ENCODE peak calls at places on chromosome 7, in five cellular contexts. U, I, A, J and H are unnamed samples.

GRCh38 chr7:155965010-155965409 is 152.7 kb upstream of the SHH start:
- DNase-seq in U (peak), J (no peak), A (no peak), I (no peak), H (peak)

GRCh38 chr7:21945374-21946227 is at the start of gene CDCA7L:
- DNase-seq in J (no peak), A (peak), I (peak), U (peak), H (peak)

GRCh38 chr7:73329861-73330581 is 2.1 kb downstream of the FKBP6 start:
- DNase-seq in U (no peak), A (no peak), J (peak), I (no peak), H (no peak)

GRCh38 chr7:149759111-149759510 is 14.3 kb downstream of the ZNF467 start:
- DNase-seq in J (no peak), I (no peak), U (peak), A (no peak), H (no peak)

GRCh38 chr7:50628469-50629084 is 63.4 kb upstream of the DDC start:
- DNase-seq in I (no peak), J (no peak), A (no peak), U (no peak), H (peak)

GRCh38 chr7:158446706-158447105 is 140.9 kb downstream of the PTPRN2 start:
- DNase-seq in J (no peak), U (no peak), I (no peak), A (no peak), H (peak)

GRCh38 chr7:26853788-26854393 is 10.5 kb downstream of the SKAP2 start:
- DNase-seq in U (no peak), I (no peak), A (no peak), J (no peak), H (no peak)

GRCh38 chr7:114243019-114243507 is 171.6 kb upstream of the FOXP2 start:
- DNase-seq in U (no peak), J (no peak), I (no peak), A (no peak), H (no peak)

GRCh38 chr7:149007615-149008014 is 20.7 kb downstream of the PDIA4 start:
- DNase-seq in I (no peak), U (peak), J (no peak), A (no peak), H (no peak)

GRCh38 chr7:138477581-138477980 is 17.5 kb downstream of the TRIM24 start:
- DNase-seq in A (no peak), J (no peak), I (no peak), U (no peak), H (no peak)

GRCh38 chr7:131328387-131329175 is 905 bp downstream of the MKLN1 start:
- DNase-seq in U (no peak), J (no peak), A (no peak), I (no peak), H (no peak)

GRCh38 chr7:25720427-25720826 is 431.6 kb upstream of the NFE2L3 start:
- DNase-seq in U (no peak), A (no peak), I (no peak), J (no peak), H (no peak)

GRCh38 chr7:117019786-117020604 is 66.7 kb downstream of the ST7 start:
- DNase-seq in A (no peak), J (peak), I (peak), U (peak), H (peak)

GRCh38 chr7:130875265-130875741 is 141.3 kb upstream of the KLF14 start:
- DNase-seq in U (peak), A (no peak), J (no peak), I (peak), H (peak)

GRCh38 chr7:102306916-102307677 is 20.4 kb downstream of the SH2B2 start:
- DNase-seq in A (no peak), I (peak), J (peak), U (peak), H (peak)

GRCh38 chr7:66013938-66014337 is 31.9 kb upstream of the GUSB start:
- DNase-seq in I (peak), J (no peak), A (peak), U (no peak), H (peak)

GRCh38 chr7:31069880-31070555 is 17.9 kb downstream of the ADCYAP1R1 start:
- DNase-seq in J (no peak), I (no peak), U (peak), A (no peak), H (no peak)

GRCh38 chr7:18558503-18558902 is 63.0 kb downstream of the HDAC9 start:
- DNase-seq in A (no peak), I (no peak), U (no peak), J (no peak), H (no peak)

GRCh38 chr7:91033574-91033973 is 230.7 kb upstream of the FZD1 start:
- DNase-seq in U (no peak), I (no peak), J (no peak), A (no peak), H (no peak)

GRCh38 chr7:12103948-12104347 is 107.1 kb upstream of the TMEM106B start:
- DNase-seq in A (no peak), I (no peak), U (no peak), J (no peak), H (no peak)

GRCh38 chr7:137395425-137395824 is 51.9 kb upstream of the PTN start:
- DNase-seq in I (no peak), J (no peak), A (no peak), U (no peak), H (no peak)

GRCh38 chr7:158811461-158811860 is 17.8 kb downstream of the ESYT2 start:
- DNase-seq in U (no peak), A (no peak), J (no peak), I (no peak), H (no peak)

GRCh38 chr7:38822556-38822955 is 86.4 kb downstream of the VPS41 start:
- DNase-seq in A (no peak), I (no peak), J (no peak), U (no peak), H (no peak)

GRCh38 chr7:21099432-21099831 is 312.7 kb upstream of the SP8 start:
- DNase-seq in J (no peak), A (no peak), I (no peak), U (no peak), H (no peak)

GRCh38 chr7:14507617-14508016 is 394.9 kb downstream of the DGKB start:
- DNase-seq in U (no peak), I (no peak), A (no peak), J (no peak), H (no peak)

GRCh38 chr7:17506090-17506489 is 207.6 kb downstream of the AHR start:
- DNase-seq in A (no peak), J (no peak), U (no peak), I (peak), H (no peak)

GRCh38 chr7:73530800-73531199 is 8.7 kb upstream of the BAZ1B start:
- DNase-seq in A (no peak), I (no peak), J (no peak), U (no peak), H (no peak)

GRCh38 chr7:93307131-93307660 is 75.0 kb downstream of the VPS50 start:
- DNase-seq in A (no peak), I (no peak), U (no peak), J (peak), H (no peak)

DNA sequence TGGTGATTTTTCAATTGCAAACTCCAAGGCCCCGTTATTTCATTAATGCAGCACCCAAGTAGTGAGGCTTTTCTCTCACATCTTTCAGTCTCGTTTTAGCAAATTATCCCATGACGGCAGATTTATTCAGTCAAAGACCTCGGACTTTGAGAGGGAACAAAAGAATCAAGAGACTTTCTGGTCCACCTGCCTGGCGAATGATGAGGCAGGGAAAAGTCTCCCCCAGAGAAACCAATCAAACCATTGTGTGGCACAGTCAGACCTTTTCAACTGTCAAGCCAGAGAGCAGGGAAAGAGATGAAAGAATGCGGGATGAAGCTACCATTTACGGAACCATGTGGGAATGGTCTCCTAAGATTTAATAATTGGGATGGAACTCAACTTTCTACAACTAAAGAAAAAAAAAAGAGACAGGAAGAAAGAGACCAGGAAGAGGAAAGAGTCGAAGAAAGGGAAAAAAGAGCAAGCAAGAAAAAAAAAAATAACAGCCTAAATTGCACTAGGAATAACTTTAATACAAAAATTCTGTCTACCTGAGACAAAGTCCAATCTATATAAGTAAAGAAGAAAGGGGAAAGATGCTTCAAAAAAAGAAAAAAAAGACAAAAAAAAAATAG is 22.8 kb downstream of the GLI3 start:
- DNase-seq in I (no peak), U (no peak), J (no peak), A (no peak), H (no peak)
- H3K27ac ChIP-seq in I (no peak), U (no peak), J (no peak), A (no peak), H (peak)

DNA sequence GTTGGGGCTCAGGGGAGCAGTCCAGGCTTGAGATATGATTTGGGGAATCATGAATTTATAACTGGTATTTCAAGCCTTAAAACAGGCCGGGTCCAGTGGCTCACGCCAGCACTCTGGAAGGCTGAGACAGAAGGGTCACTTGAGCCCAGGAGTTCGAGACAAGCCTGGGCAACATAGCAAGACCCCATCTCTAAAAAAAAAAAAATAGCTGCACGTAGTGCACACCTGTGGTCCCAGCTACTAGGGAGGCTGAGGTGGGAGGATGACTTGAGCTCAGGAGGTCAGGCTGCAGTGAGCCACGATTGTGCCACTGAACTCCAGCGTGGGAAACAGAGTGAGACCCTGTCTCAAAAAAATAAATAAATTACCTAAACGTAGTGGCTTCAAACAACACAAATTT is 81.7 kb upstream of the GTF2I start:
- DNase-seq in J (no peak), U (no peak), A (no peak), I (no peak), H (no peak)
- H3K27ac ChIP-seq in J (no peak), U (no peak), A (no peak), I (no peak), H (no peak)

GRCh38 chr7:23472556-23472955 is 2.3 kb upstream of the IGF2BP3 start:
- DNase-seq in A (no peak), U (no peak), J (no peak), I (no peak), H (no peak)
- H3K27ac ChIP-seq in A (no peak), U (no peak), J (no peak), I (no peak), H (no peak)

GRCh38 chr7:142606081-142606480 is 143.2 kb upstream of the PRSS1 start:
- DNase-seq in U (no peak), J (no peak), I (no peak), A (no peak), H (no peak)

GRCh38 chr7:142603870-142604448 is 145.3 kb upstream of the PRSS1 start:
- DNase-seq in J (no peak), U (no peak), I (no peak), A (no peak), H (peak)

GRCh38 chr7:142598297-142598696 is 151.0 kb upstream of the PRSS1 start:
- DNase-seq in U (no peak), A (no peak), J (no peak), I (no peak), H (no peak)

GRCh38 chr7:142602183-142602582 is 147.1 kb upstream of the PRSS1 start:
- DNase-seq in A (no peak), J (no peak), U (no peak), I (no peak), H (no peak)

DNA sequence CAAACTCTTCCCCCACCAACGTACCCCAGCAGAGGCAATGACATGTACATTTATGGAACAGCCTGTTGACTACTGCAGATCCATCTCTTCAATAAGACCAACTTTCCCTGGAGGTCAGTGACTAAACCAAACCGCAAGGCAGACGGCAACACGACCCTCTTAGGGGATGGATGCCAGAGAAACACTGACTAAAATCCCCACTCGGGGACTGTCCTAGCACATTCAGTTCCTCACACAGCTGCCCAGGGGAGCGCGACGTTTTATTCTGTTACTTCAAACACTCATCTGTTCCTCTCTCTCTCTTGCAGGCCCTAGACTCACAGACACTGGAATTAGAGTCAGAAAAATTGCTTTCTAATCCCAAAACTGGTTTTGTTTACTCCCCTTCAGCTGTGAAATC is 146.5 kb upstream of the PRSS1 start:
- DNase-seq in A (no peak), U (no peak), I (no peak), J (no peak), H (no peak)
- H3K27ac ChIP-seq in A (no peak), U (no peak), I (no peak), J (no peak), H (no peak)

DNA sequence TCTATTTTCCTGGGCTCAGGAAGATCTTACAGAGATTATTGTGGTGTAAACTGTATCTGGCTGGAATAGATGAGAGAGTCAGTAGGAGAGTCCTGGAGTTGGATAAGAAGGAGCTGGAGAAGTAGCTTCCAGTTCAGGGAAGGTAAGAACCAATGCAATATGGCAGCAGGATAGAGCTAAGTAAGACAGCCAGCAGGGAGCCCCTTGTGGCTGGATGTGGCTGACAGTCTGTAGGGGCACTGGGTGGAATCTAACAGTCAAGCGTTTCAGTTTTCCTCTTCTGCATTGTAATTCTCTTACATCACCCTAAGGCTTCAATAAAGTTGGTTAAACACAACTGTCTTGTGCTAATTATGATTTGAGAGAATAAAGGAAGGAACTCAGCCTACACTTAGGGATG is 105.8 kb upstream of the EEPD1 start:
- DNase-seq in J (no peak), I (no peak), A (no peak), U (no peak), H (peak)
- H3K27ac ChIP-seq in J (no peak), I (no peak), A (peak), U (no peak), H (no peak)

DNA sequence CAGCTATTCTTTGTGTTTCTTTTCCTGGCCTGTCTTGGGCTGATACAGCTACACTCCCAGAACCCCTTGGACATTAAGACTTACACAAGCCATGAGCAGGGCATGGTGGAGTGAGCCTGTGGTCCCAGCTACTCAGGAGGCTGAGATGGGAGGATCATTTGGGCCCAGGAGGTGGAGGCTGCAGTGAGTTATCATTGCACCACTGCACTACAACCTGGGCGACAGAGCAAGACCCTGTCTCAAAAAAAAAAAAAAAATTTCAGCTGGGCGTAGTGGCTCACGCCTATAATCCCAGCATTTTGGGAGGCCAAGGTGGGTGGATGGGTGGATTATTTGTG is 13.6 kb upstream of the FOXK1 start:
- DNase-seq in I (no peak), J (no peak), U (no peak), A (no peak), H (no peak)
- H3K27ac ChIP-seq in I (no peak), J (peak), U (no peak), A (no peak), H (no peak)